ENCODE peak calls at places on chromosomes 16 and 17, in nine cellular contexts. F is mucosa of descending colon; G is EL; T is thyroid gland; U is activated T-helper 9 cell treated with anti-CD3 and anti-CD28 coated beads, Interleukin-2, amount 50 U/mL, for 16 hours; Q is AG04450; P is stimulated activated CD4-positive, alpha-beta T cell treated with anti-CD3 and anti-CD28 coated beads, Interleukin-15, amount 100 ng/mL, for 1 hour; B is T-helper 17 cell; W is NCI-H2081 treated with DMSO at 0.1 percent for 48 hours. A is an unnamed sample.

GRCh38 chr17:71003736-71004135 is 834.4 kb downstream of the KCNJ2 start:
- DNase-seq in W (no peak), Q (no peak), T (no peak), B (no peak), F (no peak), P (no peak), G (no peak), U (no peak), A (no peak)

GRCh38 chr16:80437707-80438106 is 103.1 kb upstream of the DYNLRB2 start:
- DNase-seq in W (no peak), U (no peak), G (no peak), P (no peak), B (no peak), T (no peak), F (no peak), Q (no peak), A (no peak)

GRCh38 chr16:54651851-54652770 is 278.6 kb upstream of the IRX5 start:
- DNase-seq in G (no peak), F (no peak), Q (no peak), W (no peak), P (no peak), B (no peak), T (peak), U (no peak), A (no peak)

GRCh38 chr16:83742076-83742475 is 65.7 kb upstream of the HSBP1 start:
- DNase-seq in P (no peak), F (no peak), Q (no peak), G (no peak), W (no peak), T (no peak), U (no peak), B (no peak), A (no peak)

GRCh38 chr16:75064403-75065148 is 52.0 kb downstream of the LDHD start:
- DNase-seq in W (no peak), Q (no peak), G (no peak), T (peak), P (no peak), U (no peak), F (peak), B (no peak), A (no peak)

GRCh38 chr16:54939537-54940278 is 9.0 kb downstream of the IRX5 start:
- DNase-seq in G (no peak), B (no peak), Q (no peak), T (no peak), P (no peak), F (no peak), W (no peak), U (no peak), A (no peak)

GRCh38 chr17:13337864-13338371 is 263.8 kb downstream of the HS3ST3A1 start:
- DNase-seq in T (peak), G (peak), F (no peak), U (no peak), P (no peak), W (no peak), Q (peak), B (no peak), A (peak)

GRCh38 chr17:3993493-3994220 is 29.4 kb upstream of the ATP2A3 start:
- DNase-seq in P (no peak), Q (no peak), W (no peak), U (no peak), B (no peak), G (no peak), F (no peak), T (no peak), A (no peak)

GRCh38 chr17:30405161-30405560 is 26.4 kb downstream of the CPD start:
- DNase-seq in F (no peak), P (no peak), W (no peak), B (no peak), T (no peak), Q (no peak), G (no peak), U (no peak), A (no peak)

GRCh38 chr17:28741358-28742349 is 2.2 kb upstream of the TRAF4 start:
- DNase-seq in W (no peak), G (no peak), T (no peak), P (no peak), U (no peak), Q (no peak), F (peak), B (no peak), A (peak)

A was measured in myocyte.